ENCODE peak calls at places on chromosome 15, in four cellular contexts. One of them, this sample, is unnamed.

GRCh38 chr15:64713592-64713991 is 61.8 kb downstream of the RBPMS2 start:
- DNase-seq in lower lobe of right lung: no peak
- DNase-seq in NCI-H1092 treated with DMSO at 0.1 percent for 48 hours: no peak
- DNase-seq in GM03348: no peak
- DNase-seq in this sample: no peak

GRCh38 chr15:39444729-39445470 is 136.0 kb upstream of the THBS1 start:
- DNase-seq in lower lobe of right lung: no peak
- DNase-seq in NCI-H1092 treated with DMSO at 0.1 percent for 48 hours: no peak
- DNase-seq in GM03348: no peak
- DNase-seq in this sample: no peak

GRCh38 chr15:73389971-73390544 is 21.3 kb upstream of the HCN4 start:
- DNase-seq in lower lobe of right lung: no peak
- DNase-seq in NCI-H1092 treated with DMSO at 0.1 percent for 48 hours: no peak
- DNase-seq in GM03348: no peak
- DNase-seq in this sample: peak

GRCh38 chr15:40105517-40106202 is 3.0 kb downstream of the BMF start:
- DNase-seq in lower lobe of right lung: no peak
- DNase-seq in NCI-H1092 treated with DMSO at 0.1 percent for 48 hours: no peak
- DNase-seq in GM03348: no peak
- DNase-seq in this sample: no peak

GRCh38 chr15:87733005-87733404 is 523.5 kb downstream of the NTRK3 start:
- DNase-seq in lower lobe of right lung: no peak
- DNase-seq in NCI-H1092 treated with DMSO at 0.1 percent for 48 hours: no peak
- DNase-seq in GM03348: peak
- DNase-seq in this sample: peak

GRCh38 chr15:45417303-45417950 is 39.1 kb upstream of the GATM start:
- DNase-seq in lower lobe of right lung: no peak
- DNase-seq in NCI-H1092 treated with DMSO at 0.1 percent for 48 hours: no peak
- DNase-seq in GM03348: no peak
- DNase-seq in this sample: no peak

GRCh38 chr15:81589671-81590070 is 215.7 kb upstream of the TMC3 start:
- DNase-seq in lower lobe of right lung: no peak
- DNase-seq in NCI-H1092 treated with DMSO at 0.1 percent for 48 hours: no peak
- DNase-seq in GM03348: no peak
- DNase-seq in this sample: no peak

GRCh38 chr15:63531586-63531985 is 27.2 kb downstream of the USP3 start:
- DNase-seq in lower lobe of right lung: no peak
- DNase-seq in NCI-H1092 treated with DMSO at 0.1 percent for 48 hours: no peak
- DNase-seq in GM03348: no peak
- DNase-seq in this sample: no peak

GRCh38 chr15:63870403-63871209 is 36.9 kb upstream of the HERC1 start:
- DNase-seq in lower lobe of right lung: no peak
- DNase-seq in NCI-H1092 treated with DMSO at 0.1 percent for 48 hours: no peak
- DNase-seq in GM03348: peak
- DNase-seq in this sample: peak

GRCh38 chr15:31069360-31070000 is 32.0 kb downstream of the TRPM1 start:
- DNase-seq in lower lobe of right lung: no peak
- DNase-seq in NCI-H1092 treated with DMSO at 0.1 percent for 48 hours: no peak
- DNase-seq in GM03348: peak
- DNase-seq in this sample: no peak

GRCh38 chr15:67241132-67241855 is 13.2 kb downstream of the AAGAB start:
- DNase-seq in lower lobe of right lung: no peak
- DNase-seq in NCI-H1092 treated with DMSO at 0.1 percent for 48 hours: no peak
- DNase-seq in GM03348: no peak
- DNase-seq in this sample: no peak

GRCh38 chr15:25059698-25060471 is 105.1 kb downstream of the SNRPN start:
- DNase-seq in lower lobe of right lung: peak
- DNase-seq in NCI-H1092 treated with DMSO at 0.1 percent for 48 hours: no peak
- DNase-seq in GM03348: no peak
- DNase-seq in this sample: no peak

GRCh38 chr15:33975023-33975565 is 6.8 kb downstream of the CHRM5 start:
- DNase-seq in lower lobe of right lung: no peak
- DNase-seq in NCI-H1092 treated with DMSO at 0.1 percent for 48 hours: no peak
- DNase-seq in GM03348: peak
- DNase-seq in this sample: no peak

GRCh38 chr15:33160054-33160453 is 34.5 kb downstream of the FMN1 start:
- DNase-seq in lower lobe of right lung: no peak
- DNase-seq in NCI-H1092 treated with DMSO at 0.1 percent for 48 hours: no peak
- DNase-seq in GM03348: no peak
- DNase-seq in this sample: no peak

GRCh38 chr15:92653366-92653765 is 2.2 kb downstream of the FAM174B start:
- DNase-seq in lower lobe of right lung: no peak
- DNase-seq in NCI-H1092 treated with DMSO at 0.1 percent for 48 hours: no peak
- DNase-seq in GM03348: no peak
- DNase-seq in this sample: no peak

GRCh38 chr15:35514759-35515158 is 31.2 kb downstream of the DPH6 start:
- DNase-seq in lower lobe of right lung: no peak
- DNase-seq in NCI-H1092 treated with DMSO at 0.1 percent for 48 hours: no peak
- DNase-seq in GM03348: peak
- DNase-seq in this sample: no peak

GRCh38 chr15:44765036-44765435 is 28.7 kb downstream of the TRIM69 start:
- DNase-seq in lower lobe of right lung: no peak
- DNase-seq in NCI-H1092 treated with DMSO at 0.1 percent for 48 hours: no peak
- DNase-seq in GM03348: no peak
- DNase-seq in this sample: no peak

This sample was measured in mesenchymal stem cell.